ENCODE peak calls at places on chromosomes 5 and 9, in four cellular contexts. One of them, this sample, is unnamed.
A peak's percentile ranks its signal among the peaks of the same experiment; 100 is the strongest.

GRCh38 chr5:94024101-94024500 is 282.7 kb upstream of the POU5F2 start:
- DNase-seq in spleen: no peak
- DNase-seq in fibroblast of the aortic adventitia: peak; percentile 65
- DNase-seq in H9: no peak
- DNase-seq in this sample: no peak

GRCh38 chr5:6573651-6574101 is 59.2 kb downstream of the NSUN2 start:
- DNase-seq in spleen: no peak
- DNase-seq in H9: peak; percentile 39
- DNase-seq in fibroblast of the aortic adventitia: no peak
- DNase-seq in this sample: no peak

GRCh38 chr9:72864327-72864726 is 88.5 kb downstream of the ALDH1A1 start:
- DNase-seq in H9: no peak
- DNase-seq in fibroblast of the aortic adventitia: no peak
- DNase-seq in spleen: no peak
- DNase-seq in this sample: no peak

GRCh38 chr9:124869466-124869985 is 7.6 kb downstream of the ARPC5L start:
- DNase-seq in fibroblast of the aortic adventitia: no peak
- DNase-seq in spleen: peak; percentile 89
- DNase-seq in H9: no peak
- DNase-seq in this sample: peak; percentile 43

GRCh38 chr5:120228262-120229031 is 235.7 kb upstream of the PRR16 start:
- DNase-seq in fibroblast of the aortic adventitia: peak; percentile 7
- DNase-seq in spleen: no peak
- DNase-seq in H9: peak; percentile 65
- DNase-seq in this sample: no peak

GRCh38 chr5:160486573-160486972 is 64.9 kb downstream of the PTTG1 start:
- DNase-seq in H9: no peak
- DNase-seq in spleen: no peak
- DNase-seq in fibroblast of the aortic adventitia: no peak
- DNase-seq in this sample: no peak

GRCh38 chr9:82021198-82021597 is 32.6 kb downstream of the SPATA31D1 start:
- DNase-seq in H9: no peak
- DNase-seq in fibroblast of the aortic adventitia: peak; percentile 99
- DNase-seq in spleen: no peak
- DNase-seq in this sample: no peak

GRCh38 chr9:125829743-125830142 is 82.6 kb downstream of the PBX3 start:
- DNase-seq in H9: no peak
- DNase-seq in spleen: peak; percentile 81
- DNase-seq in fibroblast of the aortic adventitia: peak; percentile 56
- DNase-seq in this sample: no peak

GRCh38 chr5:52807037-52807436 is 19.3 kb downstream of the ITGA1 start:
- DNase-seq in spleen: no peak
- DNase-seq in fibroblast of the aortic adventitia: no peak
- DNase-seq in H9: no peak
- DNase-seq in this sample: no peak

GRCh38 chr5:147310059-147310704 is 75.4 kb downstream of the STK32A start:
- DNase-seq in H9: peak; percentile 54
- DNase-seq in fibroblast of the aortic adventitia: peak; percentile 41
- DNase-seq in spleen: no peak
- DNase-seq in this sample: no peak

GRCh38 chr9:113564804-113565237 is 101.3 kb downstream of the RGS3 start:
- DNase-seq in fibroblast of the aortic adventitia: peak; percentile 54
- DNase-seq in H9: peak; percentile 76
- DNase-seq in spleen: peak; percentile 80
- DNase-seq in this sample: no peak

GRCh38 chr5:159231167-159231566 is 21.8 kb upstream of the RNF145 start:
- DNase-seq in fibroblast of the aortic adventitia: peak; percentile 61
- DNase-seq in spleen: no peak
- DNase-seq in H9: no peak
- DNase-seq in this sample: no peak

GRCh38 chr9:1001838-1002237 is 25.4 kb downstream of the DMRT3 start:
- DNase-seq in fibroblast of the aortic adventitia: no peak
- DNase-seq in spleen: no peak
- DNase-seq in H9: no peak
- DNase-seq in this sample: no peak

GRCh38 chr5:180297587-180298282 is 5.9 kb upstream of the MAPK9 start:
- DNase-seq in fibroblast of the aortic adventitia: no peak
- DNase-seq in H9: no peak
- DNase-seq in spleen: no peak
- DNase-seq in this sample: no peak

GRCh38 chr5:54644226-54644625 is 126.7 kb downstream of the SNX18 start:
- DNase-seq in H9: no peak
- DNase-seq in spleen: no peak
- DNase-seq in fibroblast of the aortic adventitia: peak; percentile 91
- DNase-seq in this sample: no peak

GRCh38 chr5:153696256-153696655 is 205.8 kb downstream of the GRIA1 start:
- DNase-seq in spleen: no peak
- DNase-seq in H9: no peak
- DNase-seq in fibroblast of the aortic adventitia: no peak
- DNase-seq in this sample: no peak

GRCh38 chr9:87065981-87066380 is 118.7 kb upstream of the GAS1 start:
- DNase-seq in fibroblast of the aortic adventitia: peak; percentile 39
- DNase-seq in spleen: no peak
- DNase-seq in H9: no peak
- DNase-seq in this sample: no peak

GRCh38 chr5:153513171-153513570 is 22.7 kb downstream of the GRIA1 start:
- DNase-seq in fibroblast of the aortic adventitia: peak; percentile 37
- DNase-seq in spleen: no peak
- DNase-seq in H9: no peak
- DNase-seq in this sample: no peak

GRCh38 chr5:5719292-5719691 is 296.8 kb downstream of the ICE1 start:
- DNase-seq in fibroblast of the aortic adventitia: no peak
- DNase-seq in spleen: no peak
- DNase-seq in H9: no peak
- DNase-seq in this sample: no peak

GRCh38 chr9:83047839-83048775 is 14.8 kb downstream of the RASEF start:
- DNase-seq in spleen: no peak
- DNase-seq in fibroblast of the aortic adventitia: peak; percentile 70
- DNase-seq in H9: no peak
- DNase-seq in this sample: no peak

GRCh38 chr5:113321266-113321665 is 113.5 kb downstream of the TSSK1B start:
- DNase-seq in H9: no peak
- DNase-seq in fibroblast of the aortic adventitia: peak; percentile 32
- DNase-seq in spleen: no peak
- DNase-seq in this sample: no peak

GRCh38 chr5:68033961-68034581 is 181.5 kb upstream of the PIK3R1 start:
- DNase-seq in spleen: no peak
- DNase-seq in fibroblast of the aortic adventitia: peak; percentile 93
- DNase-seq in H9: no peak
- DNase-seq in this sample: no peak

GRCh38 chr9:121947683-121948300 is 145.3 kb downstream of the TTLL11 start:
- DNase-seq in fibroblast of the aortic adventitia: no peak
- DNase-seq in spleen: no peak
- DNase-seq in H9: no peak
- DNase-seq in this sample: no peak

GRCh38 chr5:174736351-174736721 is 12.0 kb downstream of the MSX2 start:
- DNase-seq in fibroblast of the aortic adventitia: peak; percentile 9
- DNase-seq in H9: no peak
- DNase-seq in spleen: no peak
- DNase-seq in this sample: no peak

GRCh38 chr5:71601222-71602026 is 14.3 kb downstream of the MCCC2 start:
- DNase-seq in spleen: no peak
- DNase-seq in H9: peak; percentile 49
- DNase-seq in fibroblast of the aortic adventitia: peak; percentile 93
- DNase-seq in this sample: peak; percentile 44

GRCh38 chr5:124628721-124629596 is 117.5 kb downstream of the ZNF608 start:
- DNase-seq in fibroblast of the aortic adventitia: peak; percentile 72
- DNase-seq in spleen: no peak
- DNase-seq in H9: peak; percentile 76
- DNase-seq in this sample: no peak

GRCh38 chr5:13946111-13946510 is 1.6 kb upstream of the DNAH5 start:
- DNase-seq in H9: no peak
- DNase-seq in spleen: no peak
- DNase-seq in fibroblast of the aortic adventitia: peak; percentile 34
- DNase-seq in this sample: no peak

GRCh38 chr5:14399054-14399657 is 182.4 kb upstream of the OTULINL start:
- DNase-seq in H9: no peak
- DNase-seq in spleen: no peak
- DNase-seq in fibroblast of the aortic adventitia: peak; percentile 88
- DNase-seq in this sample: peak; percentile 23

GRCh38 chr5:171422902-171423663 is 3.6 kb downstream of the FGF18 start:
- DNase-seq in H9: peak; percentile 52
- DNase-seq in spleen: peak; percentile 61
- DNase-seq in fibroblast of the aortic adventitia: no peak
- DNase-seq in this sample: no peak

GRCh38 chr5:138641547-138642298 is 66.5 kb upstream of the HSPA9 start:
- DNase-seq in H9: peak; percentile 86
- DNase-seq in spleen: peak; percentile 81
- DNase-seq in fibroblast of the aortic adventitia: peak; percentile 66
- DNase-seq in this sample: peak; percentile 90

GRCh38 chr5:111227805-111228204 is 3.6 kb downstream of the CAMK4 start:
- DNase-seq in fibroblast of the aortic adventitia: peak; percentile 85
- DNase-seq in H9: no peak
- DNase-seq in spleen: peak; percentile 76
- DNase-seq in this sample: peak; percentile 37

GRCh38 chr5:17196686-17197085 is 20.7 kb upstream of the BASP1 start:
- DNase-seq in spleen: no peak
- DNase-seq in fibroblast of the aortic adventitia: no peak
- DNase-seq in H9: no peak
- DNase-seq in this sample: no peak

GRCh38 chr5:154384480-154385235 is 61.1 kb upstream of the SAP30L start:
- DNase-seq in fibroblast of the aortic adventitia: no peak
- DNase-seq in H9: no peak
- DNase-seq in spleen: peak; percentile 84
- DNase-seq in this sample: no peak

GRCh38 chr5:10689391-10690081 is 71.5 kb downstream of the DAP start:
- DNase-seq in fibroblast of the aortic adventitia: peak; percentile 23
- DNase-seq in spleen: no peak
- DNase-seq in H9: peak; percentile 77
- DNase-seq in this sample: peak; percentile 56

GRCh38 chr5:64502181-64502580 is 3.6 kb upstream of the RGS7BP start:
- DNase-seq in fibroblast of the aortic adventitia: no peak
- DNase-seq in H9: no peak
- DNase-seq in spleen: no peak
- DNase-seq in this sample: no peak

GRCh38 chr5:64509798-64510197 is 4.0 kb downstream of the RGS7BP start:
- DNase-seq in H9: no peak
- DNase-seq in fibroblast of the aortic adventitia: no peak
- DNase-seq in spleen: no peak
- DNase-seq in this sample: no peak

GRCh38 chr5:64505769-64506566 is at the start of gene RGS7BP:
- DNase-seq in fibroblast of the aortic adventitia: peak; percentile 23
- DNase-seq in H9: peak; percentile 67
- DNase-seq in spleen: peak; percentile 77
- DNase-seq in this sample: peak; percentile 64

DNA sequence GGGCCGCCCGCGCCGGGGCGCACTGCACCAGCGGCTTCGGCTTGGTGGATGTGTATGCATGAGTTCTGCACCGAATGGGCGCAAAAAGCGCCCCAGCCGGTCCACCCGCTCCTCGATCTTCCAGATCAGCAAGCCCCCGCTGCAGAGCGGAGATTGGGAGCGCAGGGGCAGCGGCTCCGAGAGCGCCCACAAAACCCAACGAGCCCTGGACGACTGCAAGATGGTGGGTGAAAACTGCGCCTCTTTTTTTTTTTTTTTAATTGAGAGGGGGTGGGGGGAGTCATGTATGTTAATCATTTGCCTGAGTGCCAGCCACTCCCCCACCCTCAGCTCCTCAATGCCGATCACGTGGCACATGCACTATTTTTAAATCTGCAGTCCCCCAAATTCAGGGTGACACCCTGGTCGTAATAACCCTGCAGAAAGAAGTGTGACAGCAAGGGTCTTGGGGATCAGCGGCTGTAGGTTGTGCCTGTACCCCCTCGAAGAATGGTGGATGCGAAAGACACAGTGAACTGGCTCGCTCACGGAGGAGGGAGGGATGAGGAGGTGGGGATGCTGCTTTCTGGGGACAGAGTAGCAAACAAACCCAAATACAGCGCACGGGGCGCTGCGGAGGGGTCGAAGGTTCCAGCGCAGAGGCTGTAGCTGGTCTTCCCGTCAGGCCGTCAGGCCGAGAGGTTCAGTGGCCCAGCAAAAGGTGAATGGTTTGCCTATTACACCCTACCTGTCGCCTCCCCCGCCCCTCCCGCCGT is 929 bp downstream of the RGS7BP start:
- DNase-seq in fibroblast of the aortic adventitia: no peak
- DNase-seq in H9: peak; percentile 63
- DNase-seq in spleen: peak; percentile 72
- DNase-seq in this sample: peak; percentile 10
- TF ChIP-seq CTCF in fibroblast of the aortic adventitia: no peak
- TF ChIP-seq CTCF in H9: no peak
- TF ChIP-seq CTCF in spleen: no peak
- TF ChIP-seq CTCF in this sample: no peak

GRCh38 chr9:115226152-115226551 is 108.2 kb upstream of the TNC start:
- DNase-seq in fibroblast of the aortic adventitia: no peak
- DNase-seq in spleen: no peak
- DNase-seq in H9: no peak
- DNase-seq in this sample: no peak
- TF ChIP-seq CTCF in fibroblast of the aortic adventitia: no peak
- TF ChIP-seq CTCF in spleen: no peak
- TF ChIP-seq CTCF in H9: peak; percentile 51
- TF ChIP-seq CTCF in this sample: peak; percentile 16

DNA sequence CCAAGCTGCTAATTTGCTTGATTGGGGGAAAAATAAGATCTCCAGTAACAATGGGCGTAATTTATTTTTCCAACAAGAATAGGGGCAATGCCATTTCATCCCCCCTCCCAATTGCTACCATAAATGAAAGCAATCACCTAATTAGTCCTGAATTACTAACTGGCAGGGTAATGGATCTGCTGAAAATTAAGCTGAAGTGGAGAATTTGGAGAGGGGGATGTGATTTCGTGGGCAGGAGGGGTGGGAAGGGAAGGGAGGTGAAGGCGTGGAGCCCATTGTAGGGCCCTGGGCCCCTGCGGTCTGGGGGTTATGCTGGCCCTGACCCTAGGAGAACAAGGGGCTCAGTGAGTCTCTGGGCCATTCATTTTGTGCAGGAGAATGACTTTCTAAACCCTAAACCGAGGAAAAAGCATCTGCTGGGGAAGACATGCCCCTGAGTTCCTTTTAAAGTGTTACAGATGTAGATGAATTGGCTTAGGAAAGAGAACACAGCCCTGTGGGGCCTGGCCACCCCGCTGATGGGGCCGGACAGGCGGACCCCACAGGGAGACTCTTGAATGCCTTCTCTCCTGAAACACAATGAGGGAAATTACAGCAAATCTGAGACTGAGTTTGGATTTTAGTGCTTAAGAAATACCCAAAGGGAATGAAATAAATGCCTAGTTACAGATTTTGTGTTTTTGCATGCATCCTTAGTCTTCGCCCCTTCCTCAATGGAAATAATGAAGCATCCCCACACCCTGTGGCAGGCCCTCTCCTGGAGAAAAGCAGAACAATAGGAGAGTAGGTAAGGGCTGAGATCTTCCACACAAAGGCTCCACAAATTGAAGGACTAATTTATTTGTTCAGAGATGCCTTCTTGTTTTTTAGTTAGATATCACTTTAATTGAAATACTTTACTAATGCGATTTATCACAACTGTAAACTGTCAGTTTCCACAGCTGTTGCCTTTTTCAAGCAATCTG is 143.2 kb downstream of the PSAT1 start:
- DNase-seq in fibroblast of the aortic adventitia: no peak
- DNase-seq in spleen: no peak
- DNase-seq in H9: no peak
- DNase-seq in this sample: no peak
- TF ChIP-seq CTCF in fibroblast of the aortic adventitia: no peak
- TF ChIP-seq CTCF in spleen: no peak
- TF ChIP-seq CTCF in H9: peak; percentile 38
- TF ChIP-seq CTCF in this sample: no peak

GRCh38 chr9:105148328-105149006 is 96.0 kb upstream of the SLC44A1 start:
- DNase-seq in spleen: no peak
- DNase-seq in fibroblast of the aortic adventitia: no peak
- DNase-seq in H9: peak; percentile 70
- DNase-seq in this sample: peak; percentile 35
- TF ChIP-seq CTCF in spleen: no peak
- TF ChIP-seq CTCF in fibroblast of the aortic adventitia: peak; percentile 11
- TF ChIP-seq CTCF in H9: peak; percentile 57
- TF ChIP-seq CTCF in this sample: no peak